ENCODE peak calls at places on chromosomes 2 and 18, in four cellular contexts. R, P, V and Z are unnamed samples.

GRCh38 chr2:46998551-46998950 is 82.9 kb upstream of the MCFD2 start:
- DNase-seq in P (no peak), R (no peak), V (no peak), Z (no peak)

GRCh38 chr2:198173242-198173641 is 368.8 kb downstream of the PLCL1 start:
- DNase-seq in P (no peak), V (no peak), R (no peak), Z (no peak)

GRCh38 chr18:5746844-5747243 is 148.5 kb downstream of the TMEM200C start:
- DNase-seq in R (no peak), P (no peak), V (no peak), Z (no peak)

GRCh38 chr2:116769515-116769914 is 1045.0 kb upstream of the DDX18 start:
- DNase-seq in V (no peak), P (no peak), R (no peak), Z (no peak)

GRCh38 chr2:56177420-56178220 is 6.2 kb upstream of the CCDC85A start:
- DNase-seq in V (no peak), R (no peak), P (no peak), Z (no peak)

GRCh38 chr2:21754164-21754788 is 630.5 kb downstream of the TDRD15 start:
- DNase-seq in V (no peak), P (no peak), R (no peak), Z (no peak)

GRCh38 chr2:196917802-196918201 is 8.7 kb downstream of the PGAP1 start:
- DNase-seq in R (no peak), P (no peak), V (no peak), Z (no peak)

GRCh38 chr18:37393945-37394609 is 171.5 kb downstream of the CELF4 start:
- DNase-seq in P (peak), R (peak), V (no peak), Z (peak)

GRCh38 chr2:224111576-224111975 is 72.5 kb upstream of the SERPINE2 start:
- DNase-seq in V (no peak), P (no peak), R (peak), Z (no peak)

GRCh38 chr18:48032876-48033769 is 102.7 kb upstream of the SMAD2 start:
- DNase-seq in P (no peak), V (peak), R (peak), Z (peak)

GRCh38 chr2:169776483-169776802 is 22.2 kb upstream of the SSB start:
- DNase-seq in V (peak), P (no peak), R (peak), Z (no peak)

GRCh38 chr2:98793275-98793674 is 62.3 kb upstream of the MGAT4A start:
- DNase-seq in P (no peak), R (peak), V (no peak), Z (no peak)

GRCh38 chr2:230738924-230739323 is 26.3 kb downstream of the CAB39 start:
- DNase-seq in P (no peak), R (no peak), V (no peak), Z (no peak)

GRCh38 chr2:207970825-207971142 is 54.5 kb downstream of the PLEKHM3 start:
- DNase-seq in V (no peak), P (no peak), R (no peak), Z (no peak)

GRCh38 chr18:61894751-61895524 is 2.1 kb upstream of the RNF152 start:
- DNase-seq in V (no peak), P (no peak), R (no peak), Z (no peak)

GRCh38 chr2:111032721-111033532 is 87.8 kb upstream of the BCL2L11 start:
- DNase-seq in V (no peak), R (peak), P (no peak), Z (no peak)

GRCh38 chr18:9380571-9381390 is 46.2 kb downstream of the TWSG1 start:
- DNase-seq in R (peak), P (no peak), V (no peak), Z (peak)

GRCh38 chr2:85893428-85894258 is 4.9 kb upstream of the ST3GAL5 start:
- DNase-seq in R (peak), P (no peak), V (peak), Z (no peak)

GRCh38 chr2:53040536-53041229 is 726.9 kb upstream of the CHAC2 start:
- DNase-seq in P (no peak), V (no peak), R (no peak), Z (no peak)

GRCh38 chr2:170396799-170397459 is 219.0 kb downstream of the MYO3B start:
- DNase-seq in P (no peak), V (no peak), R (no peak), Z (no peak)

GRCh38 chr2:18630541-18630940 is 41.2 kb upstream of the NT5C1B start:
- DNase-seq in R (peak), P (no peak), V (no peak), Z (no peak)

GRCh38 chr18:22102948-22103663 is 66.3 kb upstream of the GATA6 start:
- DNase-seq in P (no peak), R (no peak), V (no peak), Z (no peak)

GRCh38 chr18:3180325-3180724 is 39.4 kb downstream of the MYOM1 start:
- DNase-seq in P (no peak), R (peak), V (no peak), Z (no peak)

GRCh38 chr2:8268172-8268783 is 413.6 kb upstream of the ID2 start:
- DNase-seq in R (peak), P (peak), V (no peak), Z (no peak)

GRCh38 chr2:121185571-121186074 is 99.4 kb downstream of the TFCP2L1 start:
- DNase-seq in R (peak), P (peak), V (peak), Z (no peak)

GRCh38 chr2:223047260-223047761 is 4.7 kb upstream of the KCNE4 start:
- DNase-seq in P (peak), R (peak), V (no peak), Z (peak)

GRCh38 chr2:73981081-73981968 is 3.4 kb upstream of the TET3 start:
- DNase-seq in P (peak), V (no peak), R (no peak), Z (no peak)

DNA sequence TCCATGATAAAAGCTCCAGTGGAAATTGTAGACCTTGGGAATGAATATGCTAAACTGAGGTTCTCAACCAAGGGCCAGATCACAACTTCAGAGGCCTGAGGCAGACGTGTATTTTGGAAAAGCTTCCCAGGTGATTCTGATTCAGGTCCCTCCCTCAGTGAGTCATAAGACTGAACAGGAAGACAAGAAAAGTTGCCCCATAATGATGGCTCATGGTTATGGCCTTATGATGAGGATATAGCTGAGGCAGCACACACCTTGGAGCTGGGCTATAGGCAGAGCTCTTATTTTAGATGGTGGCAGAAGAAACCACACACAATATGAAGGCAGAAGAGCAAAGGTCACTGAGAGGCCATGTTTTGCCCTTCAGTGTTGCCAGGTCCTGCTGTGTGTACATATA is 9.6 kb downstream of the ANTXR1 start:
- DNase-seq in R (no peak), V (no peak), P (no peak), Z (no peak)
- TF ChIP-seq CTCF in R (no peak), V (no peak), P (no peak), Z (no peak)

GRCh38 chr2:157256621-157257020 is 884 bp upstream of the GALNT5 start:
- DNase-seq in P (no peak), R (peak), V (no peak), Z (no peak)

GRCh38 chr2:157260403-157261198 is 3.1 kb downstream of the GALNT5 start:
- DNase-seq in P (no peak), V (no peak), R (peak), Z (no peak)

GRCh38 chr2:157261199-157261782 is 3.8 kb downstream of the GALNT5 start:
- DNase-seq in R (peak), V (no peak), P (no peak), Z (no peak)

GRCh38 chr2:157257312-157258252 is at the start of gene GALNT5:
- DNase-seq in R (peak), V (peak), P (no peak), Z (no peak)

DNA sequence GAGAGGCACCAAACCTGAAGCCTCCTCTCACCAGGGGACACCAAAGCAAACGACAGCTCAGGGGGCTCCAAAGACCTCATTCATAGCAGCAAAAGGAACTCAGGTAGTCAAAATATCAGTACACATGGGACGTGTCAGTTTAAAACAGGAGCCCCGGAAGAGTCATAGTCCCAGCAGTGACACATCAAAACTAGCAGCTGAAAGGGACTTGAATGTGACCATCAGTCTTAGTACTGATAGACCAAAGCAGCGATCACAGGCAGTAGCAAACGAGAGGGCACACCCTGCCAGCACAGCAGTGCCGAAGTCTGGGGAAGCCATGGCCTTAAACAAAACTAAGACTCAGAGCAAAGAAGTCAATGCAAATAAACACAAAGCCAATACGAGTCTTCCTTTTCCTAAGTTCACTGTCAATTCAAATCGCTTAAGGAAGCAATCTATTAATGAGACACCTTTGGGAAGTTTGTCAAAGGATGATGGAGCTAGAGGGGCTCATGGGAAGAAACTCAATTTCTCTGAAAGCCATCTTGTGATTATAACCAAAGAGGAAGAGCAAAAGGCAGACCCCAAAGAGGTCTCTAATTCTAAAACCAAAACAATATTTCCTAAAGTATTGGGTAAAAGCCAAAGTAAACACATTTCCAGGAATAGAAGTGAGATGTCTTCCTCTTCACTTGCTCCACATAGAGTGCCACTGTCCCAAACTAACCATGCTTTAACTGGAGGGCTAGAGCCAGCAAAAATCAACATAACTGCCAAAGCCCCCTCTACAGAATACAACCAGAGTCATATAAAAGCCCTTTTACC is 1.2 kb downstream of the GALNT5 start:
- DNase-seq in V (no peak), P (no peak), R (peak), Z (no peak)
- H3K4me3 ChIP-seq in V (peak), P (no peak), R (peak), Z (peak)

GRCh38 chr18:49630246-49630699 is 68.4 kb downstream of the LIPG start:
- DNase-seq in R (no peak), P (no peak), V (no peak), Z (no peak)

GRCh38 chr18:49628119-49628518 is 66.3 kb downstream of the LIPG start:
- DNase-seq in R (no peak), V (no peak), P (no peak), Z (no peak)

GRCh38 chr18:49626842-49627360 is 65.0 kb downstream of the LIPG start:
- DNase-seq in P (no peak), V (no peak), R (no peak), Z (no peak)

GRCh38 chr18:49631146-49631866 is 69.4 kb downstream of the LIPG start:
- DNase-seq in R (no peak), V (no peak), P (no peak), Z (no peak)

GRCh38 chr18:49628993-49629795 is 67.3 kb downstream of the LIPG start:
- DNase-seq in R (no peak), P (peak), V (no peak), Z (no peak)
- TF ChIP-seq CTCF in R (peak), P (no peak), V (peak), Z (peak)

GRCh38 chr2:12718662-12719399 is 2.1 kb downstream of the TRIB2 start:
- DNase-seq in P (no peak), V (no peak), R (peak), Z (no peak)

GRCh38 chr2:12720181-12720580 is 3.4 kb downstream of the TRIB2 start:
- DNase-seq in V (no peak), R (peak), P (no peak), Z (no peak)

GRCh38 chr2:12719400-12720104 is 2.8 kb downstream of the TRIB2 start:
- DNase-seq in V (no peak), R (peak), P (no peak), Z (no peak)

GRCh38 chr2:12721571-12722444 is 5.1 kb downstream of the TRIB2 start:
- DNase-seq in V (no peak), P (no peak), R (peak), Z (peak)

GRCh38 chr2:12720752-12721151 is 4.0 kb downstream of the TRIB2 start:
- DNase-seq in V (no peak), R (peak), P (no peak), Z (no peak)
- H3K4me3 ChIP-seq in V (peak), R (peak), P (peak), Z (peak)

GRCh38 chr18:25291150-25291549 is 60.8 kb downstream of the ZNF521 start:
- DNase-seq in R (no peak), P (no peak), V (no peak), Z (no peak)
- TF ChIP-seq CTCF in R (no peak), P (no peak), V (no peak), Z (no peak)